ENCODE peak calls at places on chromosomes 13 and 19, in ten cellular contexts. X is right lobe of liver, S is cardiac fibroblast, R is progenitor cell of endocrine pancreas, M is AG04449, O is left lung, N is uterus, Q is Calu3, G is WTC11, I is AG09309. D is an unnamed sample.
A peak's percentile ranks its signal among the peaks of the same experiment; 100 is the strongest.

GRCh38 chr19:4987286-4987685 is 18.4 kb downstream of the KDM4B start:
- DNase-seq in I (no peak), O (no peak), G (no peak), S (no peak), Q (no peak), N (no peak), R (no peak), M (no peak), X (no peak), D (no peak)

GRCh38 chr19:47713046-47714021 is at the start of gene EHD2:
- DNase-seq in M (no peak), G (peak; percentile 72), O (peak; percentile 72), I (no peak), R (no peak), X (peak; percentile 64), S (peak; percentile 89), Q (peak; percentile 86), N (peak; percentile 87), D (peak; percentile 94)

GRCh38 chr19:29404015-29404414 is 121.8 kb upstream of the VSTM2B start:
- DNase-seq in N (no peak), G (no peak), M (no peak), R (no peak), O (no peak), Q (no peak), I (no peak), X (no peak), S (no peak), D (no peak)

GRCh38 chr19:572140-572890 is at the start of gene BSG:
- DNase-seq in R (peak; percentile 95), S (peak; percentile 99), X (peak; percentile 99), M (peak; percentile 77), G (peak; percentile 98), O (peak; percentile 99), Q (peak; percentile 96), N (peak; percentile 98), I (peak; percentile 85), D (peak; percentile 98)

GRCh38 chr13:40806241-40806640 is 16.8 kb downstream of the SLC25A15 start:
- DNase-seq in X (no peak), Q (no peak), N (no peak), O (no peak), M (no peak), G (no peak), S (no peak), I (no peak), R (no peak), D (no peak)

GRCh38 chr13:98710521-98710920 is 42.0 kb downstream of the SLC15A1 start:
- DNase-seq in M (no peak), N (no peak), I (no peak), O (no peak), Q (no peak), R (no peak), X (no peak), G (no peak), S (no peak), D (no peak)

GRCh38 chr13:50400930-50401553 is 385.8 kb downstream of the KCNRG start:
- DNase-seq in G (no peak), S (peak; percentile 89), Q (no peak), X (no peak), N (no peak), M (peak; percentile 74), R (no peak), O (no peak), I (peak; percentile 80), D (peak; percentile 92)

GRCh38 chr13:25214371-25215252 is 42.5 kb upstream of the AMER2 start:
- DNase-seq in X (no peak), N (peak; percentile 37), G (no peak), S (peak; percentile 22), Q (no peak), R (no peak), M (no peak), I (peak; percentile 14), O (no peak), D (peak; percentile 64)

GRCh38 chr19:45125975-45126493 is 33.1 kb downstream of the PPP1R37 start:
- DNase-seq in S (peak; percentile 58), X (no peak), O (peak; percentile 60), G (peak; percentile 90), M (no peak), Q (peak; percentile 92), N (peak; percentile 27), I (no peak), R (peak; percentile 69), D (peak; percentile 76)

GRCh38 chr19:12641456-12641855 is 25.1 kb downstream of the MAN2B1 start:
- DNase-seq in G (no peak), O (no peak), I (no peak), N (no peak), M (no peak), Q (no peak), R (no peak), S (no peak), X (peak; percentile 25), D (no peak)

GRCh38 chr19:2180881-2181617 is 17.3 kb downstream of the DOT1L start:
- DNase-seq in I (no peak), R (no peak), G (no peak), S (no peak), Q (no peak), O (no peak), M (no peak), X (no peak), N (no peak), D (no peak)

GRCh38 chr13:99509477-99509876 is 8.2 kb downstream of the TM9SF2 start:
- DNase-seq in X (no peak), M (no peak), G (no peak), O (no peak), R (no peak), N (no peak), S (no peak), Q (no peak), I (no peak), D (no peak)

GRCh38 chr19:18912933-18913332 is 6.3 kb downstream of the COPE start:
- DNase-seq in M (no peak), G (no peak), X (no peak), N (no peak), S (no peak), O (no peak), R (no peak), Q (no peak), I (no peak), D (no peak)

GRCh38 chr13:32530841-32531253 is 7.7 kb downstream of the N4BP2L2 start:
- DNase-seq in R (no peak), I (peak; percentile 29), S (peak; percentile 84), X (no peak), N (no peak), O (no peak), Q (no peak), G (no peak), M (peak; percentile 26), D (peak; percentile 54)

GRCh38 chr13:20679879-20680278 is 23.6 kb upstream of the IL17D start:
- DNase-seq in S (no peak), G (no peak), R (no peak), M (no peak), O (no peak), I (no peak), N (no peak), Q (no peak), X (no peak), D (peak; percentile 38)

GRCh38 chr19:49421039-49421877 is 2.0 kb downstream of the PTH2 start:
- DNase-seq in O (peak; percentile 65), M (no peak), X (no peak), R (peak; percentile 65), G (peak; percentile 100), Q (no peak), S (peak; percentile 75), I (no peak), N (peak; percentile 52), D (peak; percentile 34)

GRCh38 chr19:49423985-49424303 is 703 bp upstream of the PTH2 start:
- DNase-seq in N (no peak), G (no peak), S (no peak), O (no peak), Q (no peak), I (no peak), R (no peak), X (no peak), M (no peak), D (no peak)

GRCh38 chr19:49423278-49423984 is at the start of gene PTH2:
- DNase-seq in S (no peak), N (no peak), Q (no peak), O (no peak), R (no peak), I (no peak), M (no peak), G (no peak), X (no peak), D (no peak)

GRCh38 chr19:49421878-49422202 is 1.4 kb downstream of the PTH2 start:
- DNase-seq in I (no peak), R (no peak), N (no peak), G (no peak), O (no peak), X (no peak), M (no peak), Q (no peak), S (no peak), D (no peak)

GRCh38 chr19:49422407-49423277 is 599 bp downstream of the PTH2 start:
- DNase-seq in N (no peak), G (peak; percentile 85), S (no peak), I (no peak), O (no peak), Q (peak; percentile 31), M (no peak), R (no peak), X (no peak), D (no peak)
- TF ChIP-seq CTCF in N (no peak), G (peak; percentile 65), S (peak; percentile 32), I (peak; percentile 22), O (peak; percentile 41), Q (no peak), M (peak; percentile 34), R (peak; percentile 59), X (peak; percentile 23), D (no peak)

GRCh38 chr19:39845621-39846175 is 481 bp downstream of the FBL start:
- DNase-seq in O (no peak), S (peak; percentile 32), X (no peak), Q (peak; percentile 39), G (no peak), I (no peak), R (no peak), M (no peak), N (no peak), D (peak; percentile 70)
- TF ChIP-seq CTCF in O (no peak), S (peak; percentile 23), X (no peak), Q (no peak), G (no peak), I (no peak), R (no peak), M (peak; percentile 36), N (no peak), D (no peak)

GRCh38 chr19:34932494-34932893 is 5.8 kb downstream of the ZNF30 start:
- DNase-seq in G (no peak), N (no peak), I (no peak), X (no peak), O (no peak), R (no peak), S (no peak), M (no peak), Q (no peak), D (no peak)
- TF ChIP-seq CTCF in G (no peak), N (no peak), I (no peak), X (no peak), O (no peak), R (no peak), S (no peak), M (no peak), Q (no peak), D (no peak)

DNA sequence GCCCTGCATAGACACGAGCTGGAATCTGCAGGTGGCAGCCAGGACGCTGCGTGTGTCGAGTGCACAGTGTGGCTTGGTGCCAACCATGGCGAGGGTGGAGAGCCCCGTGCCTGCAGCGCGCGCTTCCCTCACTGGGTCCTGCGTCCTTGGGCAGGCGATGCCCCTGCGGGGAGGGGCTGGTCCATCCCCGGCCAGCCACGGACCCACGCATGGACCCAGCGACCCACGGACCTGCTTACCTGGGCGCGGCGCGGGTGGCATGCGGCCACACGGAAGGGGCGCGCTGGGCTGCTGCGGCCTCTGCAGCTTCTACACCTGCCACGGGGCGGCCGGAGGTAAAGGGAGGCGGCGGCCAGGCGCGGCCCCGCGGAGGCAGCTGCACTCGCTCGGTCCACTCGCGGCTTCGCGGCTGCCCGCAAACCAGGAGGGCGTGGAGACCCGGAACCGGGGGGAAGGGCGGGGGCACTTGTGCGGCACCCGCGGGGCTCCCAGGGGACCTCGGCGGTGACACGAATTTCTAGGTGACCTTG is 569 bp upstream of the MCF2L start:
- DNase-seq in I (no peak), O (peak; percentile 64), S (no peak), N (no peak), G (no peak), Q (peak; percentile 16), X (peak; percentile 86), R (peak; percentile 41), M (no peak), D (no peak)
- TF ChIP-seq CTCF in I (no peak), O (no peak), S (no peak), N (no peak), G (no peak), Q (no peak), X (no peak), R (peak; percentile 55), M (no peak), D (no peak)

D was measured in foreskin fibroblast.